ENCODE peak calls at places on chromosome 9, in ten cellular contexts. One of them, this sample, is unnamed.

GRCh38 chr9:124782661-124783574 is 6.0 kb downstream of the OLFML2A start:
- DNase-seq in activated naive CD4-positive, alpha-beta T cell: no peak
- DNase-seq in astrocyte of the spinal cord: no peak
- DNase-seq in fibroblast of the conjunctiva: no peak
- DNase-seq in stimulated activated CD4-positive, alpha-beta T cell treated with anti-CD3 and anti-CD28 coated beads, TNF-alpha, amount 100 ng/mL, for 48 hours: no peak
- DNase-seq in HuH-7: no peak
- DNase-seq in amniotic stem cell: no peak
- DNase-seq in HCEC 1CT: no peak
- DNase-seq in NCI-H460: no peak
- DNase-seq in LoVo: no peak
- DNase-seq in this sample: no peak

GRCh38 chr9:136138566-136138965 is 19.9 kb upstream of the TMEM250 start:
- DNase-seq in fibroblast of the conjunctiva: no peak
- DNase-seq in HuH-7: peak
- DNase-seq in activated naive CD4-positive, alpha-beta T cell: peak
- DNase-seq in NCI-H460: peak
- DNase-seq in LoVo: no peak
- DNase-seq in astrocyte of the spinal cord: no peak
- DNase-seq in amniotic stem cell: no peak
- DNase-seq in stimulated activated CD4-positive, alpha-beta T cell treated with anti-CD3 and anti-CD28 coated beads, TNF-alpha, amount 100 ng/mL, for 48 hours: no peak
- DNase-seq in HCEC 1CT: no peak
- DNase-seq in this sample: peak

GRCh38 chr9:374726-375125 is 160.1 kb downstream of the DOCK8 start:
- DNase-seq in HCEC 1CT: no peak
- DNase-seq in astrocyte of the spinal cord: no peak
- DNase-seq in LoVo: no peak
- DNase-seq in stimulated activated CD4-positive, alpha-beta T cell treated with anti-CD3 and anti-CD28 coated beads, TNF-alpha, amount 100 ng/mL, for 48 hours: no peak
- DNase-seq in fibroblast of the conjunctiva: no peak
- DNase-seq in HuH-7: no peak
- DNase-seq in activated naive CD4-positive, alpha-beta T cell: no peak
- DNase-seq in NCI-H460: no peak
- DNase-seq in amniotic stem cell: no peak
- DNase-seq in this sample: no peak

GRCh38 chr9:2307480-2307879 is 292.3 kb downstream of the SMARCA2 start:
- DNase-seq in astrocyte of the spinal cord: peak
- DNase-seq in stimulated activated CD4-positive, alpha-beta T cell treated with anti-CD3 and anti-CD28 coated beads, TNF-alpha, amount 100 ng/mL, for 48 hours: no peak
- DNase-seq in HCEC 1CT: peak
- DNase-seq in NCI-H460: no peak
- DNase-seq in fibroblast of the conjunctiva: peak
- DNase-seq in activated naive CD4-positive, alpha-beta T cell: no peak
- DNase-seq in HuH-7: no peak
- DNase-seq in amniotic stem cell: no peak
- DNase-seq in LoVo: no peak
- DNase-seq in this sample: peak

GRCh38 chr9:15264918-15265317 is 42.1 kb downstream of the TTC39B start:
- DNase-seq in HuH-7: no peak
- DNase-seq in amniotic stem cell: no peak
- DNase-seq in HCEC 1CT: no peak
- DNase-seq in NCI-H460: no peak
- DNase-seq in activated naive CD4-positive, alpha-beta T cell: no peak
- DNase-seq in LoVo: no peak
- DNase-seq in fibroblast of the conjunctiva: no peak
- DNase-seq in stimulated activated CD4-positive, alpha-beta T cell treated with anti-CD3 and anti-CD28 coated beads, TNF-alpha, amount 100 ng/mL, for 48 hours: no peak
- DNase-seq in astrocyte of the spinal cord: no peak
- DNase-seq in this sample: no peak

GRCh38 chr9:112705773-112706427 is 12.0 kb downstream of the INIP start:
- DNase-seq in fibroblast of the conjunctiva: peak
- DNase-seq in HuH-7: peak
- DNase-seq in astrocyte of the spinal cord: peak
- DNase-seq in LoVo: no peak
- DNase-seq in HCEC 1CT: peak
- DNase-seq in NCI-H460: peak
- DNase-seq in activated naive CD4-positive, alpha-beta T cell: no peak
- DNase-seq in stimulated activated CD4-positive, alpha-beta T cell treated with anti-CD3 and anti-CD28 coated beads, TNF-alpha, amount 100 ng/mL, for 48 hours: no peak
- DNase-seq in amniotic stem cell: no peak
- DNase-seq in this sample: peak

GRCh38 chr9:136729144-136729543 is 13.6 kb downstream of the LCN10 start:
- DNase-seq in fibroblast of the conjunctiva: no peak
- DNase-seq in LoVo: no peak
- DNase-seq in amniotic stem cell: no peak
- DNase-seq in astrocyte of the spinal cord: no peak
- DNase-seq in activated naive CD4-positive, alpha-beta T cell: no peak
- DNase-seq in NCI-H460: no peak
- DNase-seq in stimulated activated CD4-positive, alpha-beta T cell treated with anti-CD3 and anti-CD28 coated beads, TNF-alpha, amount 100 ng/mL, for 48 hours: no peak
- DNase-seq in HCEC 1CT: no peak
- DNase-seq in HuH-7: no peak
- DNase-seq in this sample: no peak

GRCh38 chr9:72983056-72983455 is 30.2 kb upstream of the ALDH1A1 start:
- DNase-seq in stimulated activated CD4-positive, alpha-beta T cell treated with anti-CD3 and anti-CD28 coated beads, TNF-alpha, amount 100 ng/mL, for 48 hours: no peak
- DNase-seq in NCI-H460: no peak
- DNase-seq in amniotic stem cell: no peak
- DNase-seq in LoVo: no peak
- DNase-seq in activated naive CD4-positive, alpha-beta T cell: no peak
- DNase-seq in HuH-7: no peak
- DNase-seq in astrocyte of the spinal cord: no peak
- DNase-seq in fibroblast of the conjunctiva: no peak
- DNase-seq in HCEC 1CT: no peak
- DNase-seq in this sample: no peak

GRCh38 chr9:98230789-98231188 is 24.7 kb downstream of the TBC1D2 start:
- DNase-seq in NCI-H460: no peak
- DNase-seq in HCEC 1CT: no peak
- DNase-seq in amniotic stem cell: no peak
- DNase-seq in fibroblast of the conjunctiva: no peak
- DNase-seq in astrocyte of the spinal cord: no peak
- DNase-seq in stimulated activated CD4-positive, alpha-beta T cell treated with anti-CD3 and anti-CD28 coated beads, TNF-alpha, amount 100 ng/mL, for 48 hours: no peak
- DNase-seq in HuH-7: no peak
- DNase-seq in activated naive CD4-positive, alpha-beta T cell: no peak
- DNase-seq in LoVo: no peak
- DNase-seq in this sample: no peak

GRCh38 chr9:34096751-34097150 is 29.7 kb downstream of the DCAF12 start:
- DNase-seq in astrocyte of the spinal cord: no peak
- DNase-seq in stimulated activated CD4-positive, alpha-beta T cell treated with anti-CD3 and anti-CD28 coated beads, TNF-alpha, amount 100 ng/mL, for 48 hours: no peak
- DNase-seq in fibroblast of the conjunctiva: no peak
- DNase-seq in NCI-H460: no peak
- DNase-seq in amniotic stem cell: no peak
- DNase-seq in activated naive CD4-positive, alpha-beta T cell: no peak
- DNase-seq in HCEC 1CT: no peak
- DNase-seq in HuH-7: no peak
- DNase-seq in LoVo: no peak
- DNase-seq in this sample: no peak

GRCh38 chr9:93122721-93123221 is 11.3 kb downstream of the NINJ1 start:
- DNase-seq in HuH-7: no peak
- DNase-seq in fibroblast of the conjunctiva: no peak
- DNase-seq in HCEC 1CT: no peak
- DNase-seq in astrocyte of the spinal cord: no peak
- DNase-seq in LoVo: no peak
- DNase-seq in activated naive CD4-positive, alpha-beta T cell: no peak
- DNase-seq in NCI-H460: no peak
- DNase-seq in amniotic stem cell: no peak
- DNase-seq in stimulated activated CD4-positive, alpha-beta T cell treated with anti-CD3 and anti-CD28 coated beads, TNF-alpha, amount 100 ng/mL, for 48 hours: no peak
- DNase-seq in this sample: no peak

GRCh38 chr9:580652-581342 is 260.7 kb upstream of the DMRT1 start:
- DNase-seq in HCEC 1CT: no peak
- DNase-seq in activated naive CD4-positive, alpha-beta T cell: no peak
- DNase-seq in HuH-7: no peak
- DNase-seq in astrocyte of the spinal cord: no peak
- DNase-seq in amniotic stem cell: no peak
- DNase-seq in fibroblast of the conjunctiva: no peak
- DNase-seq in NCI-H460: no peak
- DNase-seq in stimulated activated CD4-positive, alpha-beta T cell treated with anti-CD3 and anti-CD28 coated beads, TNF-alpha, amount 100 ng/mL, for 48 hours: no peak
- DNase-seq in LoVo: no peak
- DNase-seq in this sample: no peak

GRCh38 chr9:70389642-70390266 is 24.7 kb downstream of the KLF9 start:
- DNase-seq in astrocyte of the spinal cord: peak
- DNase-seq in HCEC 1CT: no peak
- DNase-seq in activated naive CD4-positive, alpha-beta T cell: no peak
- DNase-seq in amniotic stem cell: no peak
- DNase-seq in stimulated activated CD4-positive, alpha-beta T cell treated with anti-CD3 and anti-CD28 coated beads, TNF-alpha, amount 100 ng/mL, for 48 hours: no peak
- DNase-seq in HuH-7: no peak
- DNase-seq in NCI-H460: no peak
- DNase-seq in fibroblast of the conjunctiva: no peak
- DNase-seq in LoVo: no peak
- DNase-seq in this sample: peak

GRCh38 chr9:90915693-90916092 is 114.1 kb downstream of the SYK start:
- DNase-seq in activated naive CD4-positive, alpha-beta T cell: no peak
- DNase-seq in astrocyte of the spinal cord: peak
- DNase-seq in stimulated activated CD4-positive, alpha-beta T cell treated with anti-CD3 and anti-CD28 coated beads, TNF-alpha, amount 100 ng/mL, for 48 hours: peak
- DNase-seq in HCEC 1CT: peak
- DNase-seq in NCI-H460: peak
- DNase-seq in LoVo: no peak
- DNase-seq in HuH-7: peak
- DNase-seq in amniotic stem cell: no peak
- DNase-seq in fibroblast of the conjunctiva: no peak
- DNase-seq in this sample: peak

GRCh38 chr9:133950206-133950915 is 41.8 kb downstream of the VAV2 start:
- DNase-seq in stimulated activated CD4-positive, alpha-beta T cell treated with anti-CD3 and anti-CD28 coated beads, TNF-alpha, amount 100 ng/mL, for 48 hours: no peak
- DNase-seq in NCI-H460: no peak
- DNase-seq in activated naive CD4-positive, alpha-beta T cell: no peak
- DNase-seq in fibroblast of the conjunctiva: no peak
- DNase-seq in amniotic stem cell: no peak
- DNase-seq in astrocyte of the spinal cord: no peak
- DNase-seq in HCEC 1CT: no peak
- DNase-seq in HuH-7: no peak
- DNase-seq in LoVo: no peak
- DNase-seq in this sample: peak

GRCh38 chr9:36862206-36863145 is 171.6 kb downstream of the PAX5 start:
- DNase-seq in astrocyte of the spinal cord: peak
- DNase-seq in amniotic stem cell: no peak
- DNase-seq in stimulated activated CD4-positive, alpha-beta T cell treated with anti-CD3 and anti-CD28 coated beads, TNF-alpha, amount 100 ng/mL, for 48 hours: no peak
- DNase-seq in activated naive CD4-positive, alpha-beta T cell: no peak
- DNase-seq in HCEC 1CT: peak
- DNase-seq in HuH-7: peak
- DNase-seq in NCI-H460: peak
- DNase-seq in LoVo: peak
- DNase-seq in fibroblast of the conjunctiva: no peak
- DNase-seq in this sample: peak

GRCh38 chr9:37425298-37425752 is 2.8 kb downstream of the GRHPR start:
- DNase-seq in fibroblast of the conjunctiva: no peak
- DNase-seq in HCEC 1CT: no peak
- DNase-seq in activated naive CD4-positive, alpha-beta T cell: no peak
- DNase-seq in HuH-7: no peak
- DNase-seq in stimulated activated CD4-positive, alpha-beta T cell treated with anti-CD3 and anti-CD28 coated beads, TNF-alpha, amount 100 ng/mL, for 48 hours: no peak
- DNase-seq in amniotic stem cell: no peak
- DNase-seq in astrocyte of the spinal cord: peak
- DNase-seq in LoVo: no peak
- DNase-seq in NCI-H460: no peak
- DNase-seq in this sample: peak

GRCh38 chr9:19451240-19452087 is 42.7 kb downstream of the ACER2 start:
- DNase-seq in NCI-H460: no peak
- DNase-seq in fibroblast of the conjunctiva: no peak
- DNase-seq in activated naive CD4-positive, alpha-beta T cell: no peak
- DNase-seq in HuH-7: no peak
- DNase-seq in amniotic stem cell: no peak
- DNase-seq in stimulated activated CD4-positive, alpha-beta T cell treated with anti-CD3 and anti-CD28 coated beads, TNF-alpha, amount 100 ng/mL, for 48 hours: no peak
- DNase-seq in LoVo: no peak
- DNase-seq in HCEC 1CT: no peak
- DNase-seq in astrocyte of the spinal cord: no peak
- DNase-seq in this sample: no peak

GRCh38 chr9:117782931-117783788 is 79.0 kb downstream of the TLR4 start:
- DNase-seq in HuH-7: peak
- DNase-seq in fibroblast of the conjunctiva: peak
- DNase-seq in NCI-H460: peak
- DNase-seq in amniotic stem cell: peak
- DNase-seq in stimulated activated CD4-positive, alpha-beta T cell treated with anti-CD3 and anti-CD28 coated beads, TNF-alpha, amount 100 ng/mL, for 48 hours: peak
- DNase-seq in LoVo: peak
- DNase-seq in activated naive CD4-positive, alpha-beta T cell: peak
- DNase-seq in HCEC 1CT: no peak
- DNase-seq in astrocyte of the spinal cord: peak
- DNase-seq in this sample: peak

GRCh38 chr9:136093995-136094881 is 851 bp downstream of the NACC2 start:
- DNase-seq in amniotic stem cell: no peak
- DNase-seq in HCEC 1CT: peak
- DNase-seq in activated naive CD4-positive, alpha-beta T cell: peak
- DNase-seq in HuH-7: peak
- DNase-seq in LoVo: peak
- DNase-seq in fibroblast of the conjunctiva: no peak
- DNase-seq in NCI-H460: peak
- DNase-seq in astrocyte of the spinal cord: peak
- DNase-seq in stimulated activated CD4-positive, alpha-beta T cell treated with anti-CD3 and anti-CD28 coated beads, TNF-alpha, amount 100 ng/mL, for 48 hours: peak
- DNase-seq in this sample: peak

GRCh38 chr9:132647355-132647754 is 22.4 kb downstream of the DDX31 start:
- DNase-seq in NCI-H460: no peak
- DNase-seq in amniotic stem cell: peak
- DNase-seq in HCEC 1CT: peak
- DNase-seq in LoVo: no peak
- DNase-seq in astrocyte of the spinal cord: peak
- DNase-seq in stimulated activated CD4-positive, alpha-beta T cell treated with anti-CD3 and anti-CD28 coated beads, TNF-alpha, amount 100 ng/mL, for 48 hours: no peak
- DNase-seq in fibroblast of the conjunctiva: peak
- DNase-seq in HuH-7: no peak
- DNase-seq in activated naive CD4-positive, alpha-beta T cell: no peak
- DNase-seq in this sample: peak

GRCh38 chr9:111484564-111484878 is 338 bp upstream of the ECPAS start:
- DNase-seq in HCEC 1CT: no peak
- DNase-seq in activated naive CD4-positive, alpha-beta T cell: no peak
- DNase-seq in astrocyte of the spinal cord: no peak
- DNase-seq in stimulated activated CD4-positive, alpha-beta T cell treated with anti-CD3 and anti-CD28 coated beads, TNF-alpha, amount 100 ng/mL, for 48 hours: no peak
- DNase-seq in NCI-H460: no peak
- DNase-seq in fibroblast of the conjunctiva: no peak
- DNase-seq in LoVo: peak
- DNase-seq in HuH-7: no peak
- DNase-seq in amniotic stem cell: no peak
- DNase-seq in this sample: peak

GRCh38 chr9:83327750-83328622 is 210.2 kb downstream of the FRMD3 start:
- DNase-seq in NCI-H460: no peak
- DNase-seq in HCEC 1CT: no peak
- DNase-seq in astrocyte of the spinal cord: no peak
- DNase-seq in activated naive CD4-positive, alpha-beta T cell: no peak
- DNase-seq in amniotic stem cell: no peak
- DNase-seq in fibroblast of the conjunctiva: no peak
- DNase-seq in HuH-7: no peak
- DNase-seq in LoVo: no peak
- DNase-seq in stimulated activated CD4-positive, alpha-beta T cell treated with anti-CD3 and anti-CD28 coated beads, TNF-alpha, amount 100 ng/mL, for 48 hours: no peak
- DNase-seq in this sample: no peak

GRCh38 chr9:125889524-125890473 is 142.6 kb downstream of the PBX3 start:
- DNase-seq in HCEC 1CT: peak
- DNase-seq in astrocyte of the spinal cord: peak
- DNase-seq in LoVo: peak
- DNase-seq in activated naive CD4-positive, alpha-beta T cell: peak
- DNase-seq in HuH-7: peak
- DNase-seq in fibroblast of the conjunctiva: no peak
- DNase-seq in amniotic stem cell: no peak
- DNase-seq in NCI-H460: no peak
- DNase-seq in stimulated activated CD4-positive, alpha-beta T cell treated with anti-CD3 and anti-CD28 coated beads, TNF-alpha, amount 100 ng/mL, for 48 hours: no peak
- DNase-seq in this sample: peak

GRCh38 chr9:69809304-69809863 is 11.2 kb upstream of the CFAP95 start:
- DNase-seq in stimulated activated CD4-positive, alpha-beta T cell treated with anti-CD3 and anti-CD28 coated beads, TNF-alpha, amount 100 ng/mL, for 48 hours: no peak
- DNase-seq in HCEC 1CT: peak
- DNase-seq in amniotic stem cell: peak
- DNase-seq in activated naive CD4-positive, alpha-beta T cell: no peak
- DNase-seq in NCI-H460: no peak
- DNase-seq in LoVo: no peak
- DNase-seq in fibroblast of the conjunctiva: no peak
- DNase-seq in astrocyte of the spinal cord: peak
- DNase-seq in HuH-7: peak
- DNase-seq in this sample: peak

GRCh38 chr9:10339152-10339551 is 273.6 kb downstream of the PTPRD start:
- DNase-seq in LoVo: no peak
- DNase-seq in activated naive CD4-positive, alpha-beta T cell: no peak
- DNase-seq in astrocyte of the spinal cord: no peak
- DNase-seq in HCEC 1CT: no peak
- DNase-seq in HuH-7: no peak
- DNase-seq in fibroblast of the conjunctiva: no peak
- DNase-seq in NCI-H460: no peak
- DNase-seq in stimulated activated CD4-positive, alpha-beta T cell treated with anti-CD3 and anti-CD28 coated beads, TNF-alpha, amount 100 ng/mL, for 48 hours: no peak
- DNase-seq in amniotic stem cell: no peak
- DNase-seq in this sample: no peak

GRCh38 chr9:7185612-7186011 is 427.8 kb downstream of the KDM4C start:
- DNase-seq in HCEC 1CT: peak
- DNase-seq in HuH-7: no peak
- DNase-seq in astrocyte of the spinal cord: peak
- DNase-seq in LoVo: peak
- DNase-seq in NCI-H460: peak
- DNase-seq in activated naive CD4-positive, alpha-beta T cell: no peak
- DNase-seq in amniotic stem cell: no peak
- DNase-seq in stimulated activated CD4-positive, alpha-beta T cell treated with anti-CD3 and anti-CD28 coated beads, TNF-alpha, amount 100 ng/mL, for 48 hours: no peak
- DNase-seq in fibroblast of the conjunctiva: peak
- DNase-seq in this sample: peak

GRCh38 chr9:127138444-127138843 is 16.0 kb upstream of the ANGPTL2 start:
- DNase-seq in NCI-H460: no peak
- DNase-seq in amniotic stem cell: no peak
- DNase-seq in HuH-7: no peak
- DNase-seq in fibroblast of the conjunctiva: no peak
- DNase-seq in activated naive CD4-positive, alpha-beta T cell: no peak
- DNase-seq in LoVo: no peak
- DNase-seq in astrocyte of the spinal cord: no peak
- DNase-seq in stimulated activated CD4-positive, alpha-beta T cell treated with anti-CD3 and anti-CD28 coated beads, TNF-alpha, amount 100 ng/mL, for 48 hours: no peak
- DNase-seq in HCEC 1CT: no peak
- DNase-seq in this sample: no peak

This sample was measured in iris pigment epithelial cell.